ENCODE peak calls at places on chromosome 20, in nine cellular contexts. N, T, Z, A, M, U, R, E and F are unnamed samples.

GRCh38 chr20:51624157-51624731 is 81.7 kb upstream of the NFATC2 start:
- DNase-seq in N (no peak), T (peak), Z (peak), A (no peak), M (peak), U (no peak), R (no peak), E (peak), F (no peak)

GRCh38 chr20:1657556-1658334 is at the start of gene SIRPG:
- DNase-seq in N (no peak), T (no peak), Z (no peak), A (no peak), M (no peak), U (no peak), R (no peak), E (no peak), F (no peak)

GRCh38 chr20:2713285-2713684 is 20.7 kb downstream of the EBF4 start:
- DNase-seq in N (no peak), T (no peak), Z (no peak), A (no peak), M (no peak), U (no peak), R (no peak), E (no peak), F (no peak)

GRCh38 chr20:10855031-10855430 is 181.2 kb upstream of the JAG1 start:
- DNase-seq in N (no peak), T (no peak), Z (no peak), A (no peak), M (no peak), U (no peak), R (no peak), E (peak), F (no peak)

GRCh38 chr20:63475209-63475608 is 2.8 kb upstream of the KCNQ2 start:
- DNase-seq in N (no peak), T (peak), Z (no peak), A (no peak), M (no peak), U (no peak), R (no peak), E (peak), F (no peak)

GRCh38 chr20:3181270-3181669 is 7.9 kb upstream of the LZTS3 start:
- DNase-seq in N (no peak), T (no peak), Z (no peak), A (no peak), M (no peak), U (no peak), R (no peak), E (no peak), F (no peak)

GRCh38 chr20:36550797-36551299 is 9.5 kb downstream of the MYL9 start:
- DNase-seq in N (no peak), T (no peak), Z (no peak), A (no peak), M (no peak), U (peak), R (no peak), E (peak), F (peak)

GRCh38 chr20:11274137-11274536 is 600.3 kb upstream of the JAG1 start:
- DNase-seq in N (no peak), T (peak), Z (peak), A (peak), M (no peak), U (no peak), R (peak), E (peak), F (no peak)

GRCh38 chr20:64166712-64167615 is 2.7 kb downstream of the MYT1 start:
- DNase-seq in N (no peak), T (peak), Z (no peak), A (no peak), M (no peak), U (no peak), R (no peak), E (no peak), F (no peak)

GRCh38 chr20:1171461-1172093 is 13.2 kb downstream of the TMEM74B start:
- DNase-seq in N (no peak), T (peak), Z (peak), A (no peak), M (no peak), U (no peak), R (no peak), E (peak), F (peak)

GRCh38 chr20:54208492-54209044 is 681 bp downstream of the PFDN4 start:
- DNase-seq in N (no peak), T (no peak), Z (no peak), A (no peak), M (no peak), U (no peak), R (no peak), E (peak), F (no peak)

GRCh38 chr20:62574612-62574993 is 67.7 kb upstream of the SLCO4A1 start:
- DNase-seq in N (no peak), T (no peak), Z (no peak), A (no peak), M (no peak), U (no peak), R (no peak), E (no peak), F (no peak)

GRCh38 chr20:34922654-34923381 is 32.8 kb downstream of the GSS start:
- DNase-seq in N (peak), T (no peak), Z (peak), A (peak), M (no peak), U (no peak), R (peak), E (peak), F (no peak)

GRCh38 chr20:14055127-14055742 is 59.9 kb downstream of the MACROD2 start:
- DNase-seq in N (no peak), T (peak), Z (peak), A (peak), M (no peak), U (no peak), R (peak), E (peak), F (no peak)

GRCh38 chr20:36614781-36615557 is 9.4 kb downstream of the RAB5IF start:
- DNase-seq in N (no peak), T (no peak), Z (no peak), A (no peak), M (no peak), U (no peak), R (no peak), E (peak), F (no peak)

GRCh38 chr20:1832634-1833033 is 62.6 kb upstream of the SIRPA start:
- DNase-seq in N (no peak), T (peak), Z (no peak), A (no peak), M (no peak), U (no peak), R (no peak), E (no peak), F (no peak)

GRCh38 chr20:20677186-20677585 is 35.3 kb downstream of the RALGAPA2 start:
- DNase-seq in N (no peak), T (no peak), Z (no peak), A (no peak), M (no peak), U (no peak), R (no peak), E (peak), F (no peak)

GRCh38 chr20:4195499-4195898 is 180.1 kb upstream of the RNF24 start:
- DNase-seq in N (no peak), T (peak), Z (no peak), A (no peak), M (no peak), U (no peak), R (no peak), E (no peak), F (no peak)

GRCh38 chr20:1897965-1898464 is 2.8 kb downstream of the SIRPA start:
- DNase-seq in N (no peak), T (no peak), Z (no peak), A (no peak), M (no peak), U (no peak), R (no peak), E (no peak), F (no peak)

GRCh38 chr20:63336232-63336752 is 24.9 kb downstream of the CHRNA4 start:
- DNase-seq in N (no peak), T (no peak), Z (no peak), A (no peak), M (no peak), U (no peak), R (no peak), E (no peak), F (no peak)

GRCh38 chr20:38471987-38472512 is 593 bp upstream of the RALGAPB start:
- DNase-seq in N (no peak), T (peak), Z (no peak), A (no peak), M (no peak), U (no peak), R (no peak), E (no peak), F (no peak)

GRCh38 chr20:43942661-43943285 is 28.1 kb downstream of the TOX2 start:
- DNase-seq in N (no peak), T (no peak), Z (peak), A (no peak), M (no peak), U (no peak), R (no peak), E (peak), F (no peak)

GRCh38 chr20:54086444-54087134 is 16.2 kb upstream of the BCAS1 start:
- DNase-seq in N (no peak), T (no peak), Z (no peak), A (peak), M (no peak), U (no peak), R (no peak), E (peak), F (no peak)

GRCh38 chr20:34983995-34984735 is 28.5 kb downstream of the MYH7B start:
- DNase-seq in N (no peak), T (no peak), Z (no peak), A (no peak), M (no peak), U (no peak), R (no peak), E (no peak), F (no peak)

GRCh38 chr20:14921546-14921945 is 584.1 kb upstream of the FLRT3 start:
- DNase-seq in N (no peak), T (no peak), Z (no peak), A (no peak), M (no peak), U (no peak), R (no peak), E (peak), F (no peak)

GRCh38 chr20:48923149-48923718 is 1.7 kb downstream of the ARFGEF2 start:
- DNase-seq in N (no peak), T (no peak), Z (no peak), A (no peak), M (no peak), U (no peak), R (no peak), E (no peak), F (no peak)
- H3K4me3 ChIP-seq in N (peak), T (peak), Z (peak), A (peak), M (no peak), U (no peak), R (peak), E (peak), F (peak)

GRCh38 chr20:24163501-24163900 is 174.9 kb upstream of the GGTLC1 start:
- DNase-seq in N (no peak), T (no peak), Z (no peak), A (no peak), M (no peak), U (no peak), R (no peak), E (no peak), F (no peak)
- TF ChIP-seq CTCF in N (no peak), T (no peak), Z (no peak), A (no peak), M (no peak), U (no peak), R (no peak), E (no peak), F (no peak)

GRCh38 chr20:49677777-49678758 is 35.6 kb downstream of the B4GALT5 start:
- DNase-seq in N (no peak), T (no peak), Z (no peak), A (no peak), M (no peak), U (no peak), R (no peak), E (no peak), F (no peak)

GRCh38 chr20:49674383-49675352 is 39.0 kb downstream of the B4GALT5 start:
- DNase-seq in N (no peak), T (no peak), Z (peak), A (no peak), M (no peak), U (no peak), R (no peak), E (peak), F (no peak)

GRCh38 chr20:49676581-49677291 is 36.9 kb downstream of the B4GALT5 start:
- DNase-seq in N (no peak), T (no peak), Z (no peak), A (no peak), M (no peak), U (no peak), R (no peak), E (peak), F (no peak)

GRCh38 chr20:49672109-49672681 is 41.5 kb downstream of the B4GALT5 start:
- DNase-seq in N (no peak), T (no peak), Z (no peak), A (no peak), M (no peak), U (no peak), R (no peak), E (no peak), F (no peak)

DNA sequence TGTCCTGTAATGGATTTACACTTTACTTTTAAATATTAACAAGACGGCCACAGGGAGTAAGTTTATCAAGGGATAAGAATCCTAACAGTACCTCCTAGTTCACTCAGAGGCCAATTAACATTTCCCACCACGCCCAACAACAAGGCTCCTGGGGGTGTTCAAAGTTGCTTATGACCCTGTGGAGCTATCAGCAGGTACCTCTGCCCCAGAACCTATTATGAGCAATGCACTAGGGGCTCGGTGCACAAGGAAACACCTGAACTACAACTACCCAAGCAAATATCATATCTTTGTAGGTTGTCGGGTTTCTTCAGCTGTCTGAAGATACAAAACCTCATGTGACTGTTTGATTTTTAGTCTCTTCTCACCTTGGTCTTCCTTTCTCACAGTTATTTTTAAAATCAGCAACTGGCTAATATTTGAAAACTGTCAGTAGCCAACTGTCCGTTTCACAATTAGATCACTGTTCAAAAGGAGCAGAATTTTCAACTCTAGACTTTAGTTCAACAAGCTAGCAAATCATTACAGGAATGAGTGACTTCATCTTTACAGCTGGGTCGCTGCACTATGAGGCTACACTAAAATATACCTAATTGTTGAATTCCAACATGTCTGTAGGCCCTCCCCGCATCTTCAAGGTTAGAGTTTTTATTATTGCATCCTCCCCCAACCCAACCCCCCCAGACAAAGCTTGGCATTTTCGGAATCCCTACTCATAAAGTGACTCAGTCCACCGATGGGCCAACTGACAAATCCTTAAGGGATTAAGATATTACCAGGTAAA is 38.1 kb downstream of the B4GALT5 start:
- DNase-seq in N (no peak), T (no peak), Z (peak), A (no peak), M (no peak), U (no peak), R (no peak), E (peak), F (no peak)
- H3K27ac ChIP-seq in N (peak), T (no peak), Z (peak), A (no peak), M (no peak), U (no peak), R (peak), E (no peak), F (no peak)

GRCh38 chr20:57707320-57707719 is 2.5 kb downstream of the PMEPA1 start:
- DNase-seq in N (no peak), T (no peak), Z (no peak), A (no peak), M (no peak), U (no peak), R (no peak), E (no peak), F (no peak)
- H3K4me3 ChIP-seq in N (peak), T (no peak), Z (peak), A (no peak), M (peak), U (peak), R (peak), E (no peak), F (peak)